ENCODE peak calls at places on chromosomes 7 and 10, in five cellular contexts. S is body of pancreas, U is heart right ventricle, V is IMR-90, G is fibroblast of pulmonary artery. K is an unnamed sample.

GRCh38 chr10:22988581-22989360 is 60.9 kb downstream of the ARMC3 start:
- DNase-seq in S (peak; percentile 69), U (peak; percentile 71), V (peak; percentile 47), G (peak; percentile 77), K (peak; percentile 59)

GRCh38 chr10:90985301-90985700 is 64.4 kb upstream of the ANKRD1 start:
- DNase-seq in S (peak; percentile 31), U (no peak), V (no peak), G (no peak), K (no peak)

GRCh38 chr10:49109669-49110335 is 5.5 kb downstream of the VSTM4 start:
- DNase-seq in S (peak; percentile 25), U (peak; percentile 87), V (peak; percentile 73), G (no peak), K (no peak)

GRCh38 chr7:66330961-66331360 is 125.8 kb downstream of the TPST1 start:
- DNase-seq in S (no peak), U (peak; percentile 80), V (peak; percentile 52), G (peak; percentile 69), K (peak; percentile 14)

GRCh38 chr10:51892965-51893658 is 193.7 kb upstream of the CSTF2T start:
- DNase-seq in S (peak; percentile 8), U (no peak), V (peak; percentile 6), G (peak; percentile 31), K (peak; percentile 25)

GRCh38 chr10:78312197-78313046 is 278.8 kb downstream of the RPS24 start:
- DNase-seq in S (no peak), U (no peak), V (peak; percentile 40), G (peak; percentile 90), K (no peak)

GRCh38 chr10:3784510-3785250 is at the start of gene KLF6:
- DNase-seq in S (peak; percentile 66), U (no peak), V (peak; percentile 28), G (peak; percentile 57), K (no peak)

GRCh38 chr10:111525696-111526095 is 448.9 kb downstream of the ADRA2A start:
- DNase-seq in S (no peak), U (no peak), V (no peak), G (no peak), K (no peak)

GRCh38 chr7:15495170-15495569 is 66.6 kb downstream of the AGMO start:
- DNase-seq in S (no peak), U (no peak), V (no peak), G (no peak), K (no peak)

GRCh38 chr10:77591238-77591880 is 46.2 kb downstream of the KCNMA1 start:
- DNase-seq in S (peak; percentile 57), U (no peak), V (no peak), G (no peak), K (no peak)

GRCh38 chr10:124690971-124691370 is 53.2 kb downstream of the FAM53B start:
- DNase-seq in S (no peak), U (no peak), V (no peak), G (no peak), K (no peak)

GRCh38 chr10:95221124-95221523 is 27.1 kb downstream of the ACSM6 start:
- DNase-seq in S (no peak), U (no peak), V (peak; percentile 44), G (peak; percentile 30), K (no peak)

GRCh38 chr7:19353158-19353557 is 207.9 kb upstream of the FERD3L start:
- DNase-seq in S (no peak), U (no peak), V (peak; percentile 47), G (no peak), K (no peak)

GRCh38 chr7:118771672-118772071 is 547.2 kb downstream of the ANKRD7 start:
- DNase-seq in S (no peak), U (no peak), V (no peak), G (no peak), K (no peak)

GRCh38 chr7:1590476-1590875 is 20.6 kb upstream of the PSMG3 start:
- DNase-seq in S (no peak), U (no peak), V (no peak), G (no peak), K (no peak)

GRCh38 chr7:644381-645305 is 81.9 kb upstream of the DNAAF5 start:
- DNase-seq in S (no peak), U (peak; percentile 41), V (no peak), G (no peak), K (no peak)

DNA sequence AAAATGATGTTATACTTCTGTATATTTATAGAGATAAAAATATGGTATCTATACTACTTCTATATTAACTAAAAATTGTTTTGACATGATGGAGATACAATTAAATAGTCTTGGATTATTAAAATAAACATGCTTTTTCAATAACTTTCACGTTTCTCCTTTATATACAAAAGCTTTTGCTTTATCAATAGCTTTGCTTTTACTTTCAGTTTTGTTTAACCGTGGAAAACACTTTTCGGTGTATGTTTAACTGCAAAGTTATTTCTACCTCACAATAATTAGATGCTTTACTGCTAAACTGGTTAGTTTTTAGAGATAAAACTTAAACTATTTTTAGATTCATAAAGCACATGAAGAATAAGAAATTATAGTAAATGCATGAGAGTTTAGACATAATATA is 432.1 kb upstream of the PCDH15 start:
- DNase-seq in S (no peak), U (no peak), V (no peak), G (no peak), K (no peak)
- H3K4me3 ChIP-seq in S (no peak overlapping the region), U (peak overlapping the region; percentile 2), V (no peak overlapping the region), G (no peak overlapping the region), K (peak overlapping the region; percentile 29)

GRCh38 chr10:63055705-63056104 is 77.4 kb upstream of the NRBF2 start:
- DNase-seq in S (no peak), U (no peak), V (no peak), G (no peak), K (no peak)
- H3K4me3 ChIP-seq in S (no peak overlapping the region), U (no peak overlapping the region), V (no peak overlapping the region), G (no peak overlapping the region), K (no peak overlapping the region)

DNA sequence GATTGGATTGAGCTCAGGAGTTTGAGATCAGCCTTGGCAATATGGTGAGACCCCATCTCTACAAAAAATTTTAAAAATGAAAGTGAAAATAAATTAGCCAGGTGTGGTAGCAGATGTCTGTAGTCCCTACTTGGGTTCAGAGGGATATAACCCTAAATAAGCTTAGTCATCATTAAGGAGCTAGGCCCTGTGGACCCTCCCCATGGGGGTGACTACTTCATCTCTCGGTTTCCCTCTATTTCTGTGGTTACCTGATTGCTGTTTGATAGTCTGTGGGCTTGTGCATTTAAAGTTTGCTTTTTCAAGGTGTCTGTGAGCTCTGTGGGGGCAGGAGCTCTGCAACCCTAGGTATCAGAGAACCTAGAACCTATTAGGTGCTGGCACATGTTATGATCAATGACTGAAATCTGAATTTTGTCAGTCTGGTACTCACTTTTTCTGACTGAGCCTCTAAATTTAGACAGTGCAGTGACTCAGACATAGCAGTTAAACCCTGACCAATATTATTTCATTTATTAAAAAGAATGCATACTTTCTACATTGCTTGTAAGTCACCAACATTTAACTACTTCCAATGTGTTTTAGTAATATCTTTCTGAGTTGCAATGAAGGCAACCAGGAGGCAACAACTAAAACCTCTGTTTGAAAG is 8.1 kb upstream of the CUZD1 start:
- DNase-seq in S (no peak), U (no peak), V (peak; percentile 63), G (no peak), K (no peak)
- H3K4me3 ChIP-seq in S (no peak overlapping the region), U (no peak overlapping the region), V (no peak overlapping the region), G (no peak overlapping the region), K (no peak overlapping the region)

DNA sequence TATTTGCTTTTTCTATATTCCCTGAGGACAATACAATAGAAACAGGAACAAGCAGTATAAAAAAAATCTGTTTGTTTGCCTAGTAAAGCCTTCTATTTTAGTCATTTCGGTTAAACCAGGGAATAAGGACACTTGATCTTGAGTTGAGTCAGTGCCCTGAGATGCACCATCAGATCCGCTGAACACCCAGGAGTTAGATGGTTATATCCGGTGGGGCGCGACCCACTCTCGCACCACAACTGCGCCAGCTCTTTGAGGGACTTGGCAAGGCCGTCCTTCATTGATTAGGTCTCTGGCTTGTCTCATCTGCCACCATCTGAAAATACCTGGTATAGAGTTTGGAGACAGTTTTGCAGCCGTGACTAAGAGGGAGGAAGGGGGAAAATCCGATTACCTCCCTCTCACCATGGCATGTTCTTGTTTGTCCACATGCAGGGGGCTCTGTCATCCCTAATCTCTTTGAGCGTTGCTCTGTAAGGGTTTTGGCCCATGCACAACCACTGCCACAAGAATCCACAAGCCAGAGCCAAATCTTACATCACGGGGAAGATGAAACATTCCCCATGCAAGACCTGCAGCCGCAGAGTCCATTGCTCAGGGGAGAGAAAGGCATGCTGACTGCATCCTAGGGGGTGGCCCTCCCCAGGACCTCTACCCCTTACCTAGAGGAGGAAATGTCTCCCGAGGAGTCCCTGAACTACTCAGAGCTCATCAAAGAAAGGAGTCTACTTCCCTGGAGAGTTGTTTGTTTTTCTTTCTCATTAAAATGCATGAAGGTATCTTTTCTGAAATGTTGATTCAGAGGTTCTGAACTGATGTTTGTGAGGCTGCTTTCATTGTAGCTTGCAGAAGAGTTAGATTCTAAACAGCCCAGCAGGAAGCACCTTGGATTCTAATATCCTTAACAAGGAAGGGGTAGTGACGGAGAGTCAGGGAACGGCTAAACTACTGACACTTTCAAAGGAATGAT is 101.6 kb upstream of the FAM171A1 start:
- DNase-seq in S (no peak), U (peak; percentile 5), V (peak; percentile 7), G (peak; percentile 68), K (no peak)
- H3K4me3 ChIP-seq in S (no peak overlapping the region), U (no peak overlapping the region), V (no peak overlapping the region), G (no peak overlapping the region), K (no peak overlapping the region)

GRCh38 chr10:8049874-8050560 is 4.5 kb upstream of the GATA3 start:
- DNase-seq in S (no peak), U (no peak), V (no peak), G (no peak), K (no peak)

GRCh38 chr10:8050561-8051108 is 3.9 kb upstream of the GATA3 start:
- DNase-seq in S (peak; percentile 56), U (no peak), V (peak; percentile 18), G (peak; percentile 38), K (no peak)

GRCh38 chr10:8049151-8049873 is 5.2 kb upstream of the GATA3 start:
- DNase-seq in S (no peak), U (no peak), V (no peak), G (no peak), K (no peak)

GRCh38 chr10:8047452-8048280 is 6.8 kb upstream of the GATA3 start:
- DNase-seq in S (no peak), U (no peak), V (no peak), G (no peak), K (no peak)

GRCh38 chr10:8048281-8049008 is 6.0 kb upstream of the GATA3 start:
- DNase-seq in S (no peak), U (no peak), V (no peak), G (no peak), K (no peak)
- H3K4me3 ChIP-seq in S (no peak overlapping the region), U (no peak overlapping the region), V (no peak overlapping the region), G (no peak overlapping the region), K (no peak overlapping the region)

GRCh38 chr10:115022754-115023153 is 70.4 kb upstream of the ATRNL1 start:
- DNase-seq in S (no peak), U (no peak), V (no peak), G (no peak), K (no peak)
- H3K4me3 ChIP-seq in S (no peak overlapping the region), U (no peak overlapping the region), V (no peak overlapping the region), G (no peak overlapping the region), K (no peak overlapping the region)

DNA sequence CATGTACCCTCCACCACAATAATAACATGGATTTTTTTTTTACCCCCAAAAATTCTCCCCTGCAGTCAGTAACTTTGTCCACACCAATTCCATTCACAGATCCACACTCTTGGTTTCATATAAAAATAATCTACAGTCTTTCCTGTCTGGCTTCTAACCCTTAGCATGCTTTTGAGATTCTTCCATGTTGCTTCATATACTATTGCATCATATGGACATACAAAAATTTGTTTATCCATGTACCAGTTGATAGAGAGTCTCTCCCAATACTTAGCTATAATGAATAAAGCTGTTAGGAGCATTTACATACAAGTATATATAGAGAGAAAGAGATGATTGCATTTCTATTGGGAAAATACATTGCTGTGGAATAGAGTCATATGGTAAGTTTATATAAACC is 575.0 kb downstream of the XPNPEP1 start:
- DNase-seq in S (no peak), U (no peak), V (peak; percentile 6), G (no peak), K (no peak)
- H3K4me3 ChIP-seq in S (no peak overlapping the region), U (no peak overlapping the region), V (no peak overlapping the region), G (no peak overlapping the region), K (no peak overlapping the region)